ENCODE peak calls at places on chromosome 2, in ten cellular contexts. C is astrocyte; J is heart right ventricle; G is A549; H is CD4-positive, alpha-beta memory T cell; U is colonic mucosa; K is Peyer's patch; V is endodermal cell; Z is spleen; A is prostate gland. I is an unnamed sample.
A peak's percentile ranks its signal among the peaks of the same experiment; 100 is the strongest.

GRCh38 chr2:60555794-60556161 is 2.3 kb upstream of the BCL11A start:
- DNase-seq in A (no peak), K (no peak), C (no peak), U (no peak), J (no peak), H (no peak), G (no peak), Z (no peak), V (peak; percentile 78), I (no peak)

GRCh38 chr2:150076281-150076680 is 411.2 kb downstream of the RND3 start:
- DNase-seq in K (no peak), H (no peak), V (no peak), C (peak; percentile 80), U (no peak), J (no peak), Z (no peak), A (no peak), G (no peak), I (no peak)

GRCh38 chr2:47379384-47379783 is 23.6 kb upstream of the MSH2 start:
- DNase-seq in K (no peak), H (no peak), G (no peak), V (no peak), A (no peak), C (no peak), Z (no peak), U (no peak), J (no peak), I (no peak)

GRCh38 chr2:160077912-160078585 is 15.6 kb upstream of the PLA2R1 start:
- DNase-seq in H (no peak), Z (no peak), G (no peak), A (no peak), K (no peak), V (no peak), C (no peak), U (peak; percentile 34), J (no peak), I (no peak)

GRCh38 chr2:191151315-191151698 is 513 bp upstream of the STAT4 start:
- DNase-seq in V (no peak), G (no peak), J (no peak), K (no peak), H (no peak), Z (peak; percentile 78), A (no peak), U (no peak), C (no peak), I (no peak)

GRCh38 chr2:109623923-109624322 is 9.8 kb downstream of the SOWAHC start:
- DNase-seq in V (no peak), K (no peak), A (no peak), C (no peak), U (no peak), G (no peak), J (no peak), Z (no peak), H (no peak), I (no peak)

GRCh38 chr2:241852116-241852980 is 6.3 kb downstream of the PDCD1 start:
- DNase-seq in G (no peak), C (no peak), K (peak; percentile 40), V (peak; percentile 35), H (peak; percentile 28), J (no peak), Z (peak; percentile 73), A (no peak), U (no peak), I (peak; percentile 44)

GRCh38 chr2:120499784-120500495 is 154.0 kb downstream of the INHBB start:
- DNase-seq in V (no peak), C (no peak), K (no peak), Z (peak; percentile 59), H (no peak), U (no peak), J (no peak), A (no peak), G (no peak), I (no peak)

GRCh38 chr2:212193066-212193465 is 345.5 kb downstream of the ERBB4 start:
- DNase-seq in A (no peak), V (no peak), C (no peak), K (no peak), H (no peak), G (no peak), U (no peak), J (no peak), Z (no peak), I (no peak)

GRCh38 chr2:122519366-122519765 is 763.9 kb downstream of the TSN start:
- DNase-seq in A (no peak), J (no peak), H (no peak), K (no peak), C (no peak), U (no peak), Z (no peak), V (no peak), G (no peak), I (no peak)

GRCh38 chr2:182672471-182673165 is 43.4 kb upstream of the DNAJC10 start:
- DNase-seq in K (no peak), Z (no peak), J (no peak), G (no peak), V (no peak), U (no peak), A (no peak), H (no peak), C (peak; percentile 80), I (no peak)

GRCh38 chr2:160836755-160837154 is 323.5 kb upstream of the TANK start:
- DNase-seq in K (no peak), G (no peak), U (no peak), Z (no peak), V (no peak), J (no peak), H (no peak), A (no peak), C (peak; percentile 98), I (peak; percentile 71)

GRCh38 chr2:205077159-205077558 is 531.9 kb downstream of the PARD3B start:
- DNase-seq in K (no peak), G (no peak), Z (no peak), H (no peak), C (no peak), J (no peak), U (no peak), V (no peak), A (no peak), I (no peak)

GRCh38 chr2:71614976-71615768 is 161.8 kb downstream of the DYSF start:
- DNase-seq in K (peak; percentile 52), A (no peak), Z (no peak), J (peak; percentile 91), V (peak; percentile 36), G (no peak), C (peak; percentile 44), H (no peak), U (peak; percentile 50), I (no peak)

GRCh38 chr2:18171191-18172139 is 293.0 kb downstream of the KCNS3 start:
- DNase-seq in G (no peak), A (no peak), K (peak; percentile 52), J (no peak), H (no peak), U (peak; percentile 23), C (peak; percentile 87), Z (no peak), V (no peak), I (no peak)

GRCh38 chr2:21643180-21643579 is 519.4 kb downstream of the TDRD15 start:
- DNase-seq in G (no peak), V (no peak), J (no peak), C (peak; percentile 2), K (no peak), Z (no peak), H (no peak), A (no peak), U (no peak), I (peak; percentile 60)

GRCh38 chr2:104091894-104092293 is 762.0 kb upstream of the POU3F3 start:
- DNase-seq in V (no peak), G (no peak), A (no peak), J (no peak), Z (no peak), C (no peak), K (no peak), U (no peak), H (no peak), I (no peak)

GRCh38 chr2:240294514-240294913 is 140.9 kb upstream of the GPC1 start:
- DNase-seq in U (no peak), K (no peak), A (no peak), H (no peak), V (no peak), J (no peak), Z (no peak), C (no peak), G (no peak), I (no peak)

GRCh38 chr2:240296611-240297552 is 138.6 kb upstream of the GPC1 start:
- DNase-seq in H (no peak), C (no peak), K (no peak), V (peak; percentile 46), A (no peak), Z (no peak), J (peak; percentile 75), G (no peak), U (no peak), I (no peak)

GRCh38 chr2:240295256-240296103 is 140.0 kb upstream of the GPC1 start:
- DNase-seq in Z (no peak), V (peak; percentile 45), U (no peak), H (no peak), G (no peak), J (no peak), K (no peak), A (no peak), C (no peak), I (no peak)

GRCh38 chr2:240297553-240298315 is 137.7 kb upstream of the GPC1 start:
- DNase-seq in U (no peak), Z (no peak), K (no peak), C (no peak), V (no peak), H (no peak), J (no peak), G (no peak), A (no peak), I (no peak)

GRCh38 chr2:240296104-240296406 is 139.4 kb upstream of the GPC1 start:
- DNase-seq in V (no peak), Z (no peak), C (no peak), A (no peak), J (no peak), K (no peak), G (no peak), U (no peak), H (no peak), I (no peak)
- H3K4me1 ChIP-seq in V (peaks cover 3% of the 10 kb centered on the region), Z (no peaks in the 10 kb centered on the region), C (peaks cover 21% of the 10 kb centered on the region), A (no peaks in the 10 kb centered on the region), J (peaks cover 20% of the 10 kb centered on the region), K (no peaks in the 10 kb centered on the region), G (no peaks in the 10 kb centered on the region), U (no peaks in the 10 kb centered on the region), H (no peaks in the 10 kb centered on the region), I (no peaks in the 10 kb centered on the region)

GRCh38 chr2:108396845-108397244 is 19.1 kb downstream of the SULT1C4 start:
- DNase-seq in H (no peak), Z (no peak), V (peak; percentile 83), A (no peak), J (no peak), U (no peak), G (no peak), C (no peak), K (no peak), I (peak; percentile 54)
- H3K9me3 ChIP-seq in H (peaks cover 10% of the 10 kb centered on the region), Z (peaks cover 39% of the 10 kb centered on the region), V (peaks cover 21% of the 10 kb centered on the region), A (no peaks in the 10 kb centered on the region), J (no peaks in the 10 kb centered on the region), U (no peaks in the 10 kb centered on the region), G (peaks cover 2% of the 10 kb centered on the region), C (peaks cover 22% of the 10 kb centered on the region), K (no peaks in the 10 kb centered on the region), I (peaks cover 7% of the 10 kb centered on the region)

GRCh38 chr2:145185696-145186095 is 665.8 kb upstream of the ZEB2 start:
- DNase-seq in G (no peak), A (no peak), J (no peak), H (no peak), K (no peak), U (no peak), Z (no peak), V (no peak), C (peak; percentile 81), I (no peak)
- H3K27ac ChIP-seq in G (no peak overlapping the region), A (no peak overlapping the region), J (peak overlapping the region; percentile 65), H (no peak overlapping the region), K (no peak overlapping the region), U (no peak overlapping the region), Z (no peak overlapping the region), V (no peak overlapping the region), C (no peak overlapping the region), I (no peak overlapping the region)

GRCh38 chr2:43853141-43854081 is 14.6 kb downstream of the ABCG8 start:
- DNase-seq in G (no peak), Z (peak; percentile 62), K (peak; percentile 69), H (no peak), U (no peak), V (no peak), A (no peak), C (no peak), J (no peak), I (no peak)
- H3K4me1 ChIP-seq in G (peaks cover under 1% of the 10 kb centered on the region), Z (no peaks in the 10 kb centered on the region), K (no peaks in the 10 kb centered on the region), H (no peaks in the 10 kb centered on the region), U (no peaks in the 10 kb centered on the region), V (no peaks in the 10 kb centered on the region), A (no peaks in the 10 kb centered on the region), C (no peaks in the 10 kb centered on the region), J (no peaks in the 10 kb centered on the region), I (no peaks in the 10 kb centered on the region)

I was measured in SJSA1.